ENCODE peak calls at places on chromosomes 7 and 10, in four cellular contexts. One of them, this sample, is unnamed.

GRCh38 chr7:41886906-41887311 is 184.0 kb upstream of the INHBA start:
- DNase-seq in GDM1: no peak
- DNase-seq in endothelial cell: no peak
- DNase-seq in stimulated activated CD8-positive, alpha-beta memory T cell treated with anti-CD3 and anti-CD28 coated beads, Interleukin-4, amount 100 ng/mL, for 48 hours: no peak
- DNase-seq in this sample: no peak

GRCh38 chr10:60606343-60607080 is 171.8 kb upstream of the CDK1 start:
- DNase-seq in GDM1: no peak
- DNase-seq in stimulated activated CD8-positive, alpha-beta memory T cell treated with anti-CD3 and anti-CD28 coated beads, Interleukin-4, amount 100 ng/mL, for 48 hours: no peak
- DNase-seq in endothelial cell: no peak
- DNase-seq in this sample: no peak

GRCh38 chr7:143456992-143457793 is 13.9 kb downstream of the TAS2R60 start:
- DNase-seq in stimulated activated CD8-positive, alpha-beta memory T cell treated with anti-CD3 and anti-CD28 coated beads, Interleukin-4, amount 100 ng/mL, for 48 hours: no peak
- DNase-seq in endothelial cell: no peak
- DNase-seq in GDM1: no peak
- DNase-seq in this sample: no peak

GRCh38 chr7:115300228-115300870 is 378.5 kb downstream of the MDFIC start:
- DNase-seq in endothelial cell: no peak
- DNase-seq in stimulated activated CD8-positive, alpha-beta memory T cell treated with anti-CD3 and anti-CD28 coated beads, Interleukin-4, amount 100 ng/mL, for 48 hours: no peak
- DNase-seq in GDM1: no peak
- DNase-seq in this sample: no peak

GRCh38 chr10:22016046-22016705 is 12.6 kb upstream of the DNAJC1 start:
- DNase-seq in endothelial cell: no peak
- DNase-seq in stimulated activated CD8-positive, alpha-beta memory T cell treated with anti-CD3 and anti-CD28 coated beads, Interleukin-4, amount 100 ng/mL, for 48 hours: no peak
- DNase-seq in GDM1: no peak
- DNase-seq in this sample: no peak

GRCh38 chr7:45136106-45137060 is 21.2 kb upstream of the RAMP3 start:
- DNase-seq in stimulated activated CD8-positive, alpha-beta memory T cell treated with anti-CD3 and anti-CD28 coated beads, Interleukin-4, amount 100 ng/mL, for 48 hours: peak
- DNase-seq in GDM1: peak
- DNase-seq in endothelial cell: peak
- DNase-seq in this sample: peak

GRCh38 chr7:35617076-35617475 is 77.9 kb downstream of the HERPUD2 start:
- DNase-seq in GDM1: no peak
- DNase-seq in endothelial cell: no peak
- DNase-seq in stimulated activated CD8-positive, alpha-beta memory T cell treated with anti-CD3 and anti-CD28 coated beads, Interleukin-4, amount 100 ng/mL, for 48 hours: no peak
- DNase-seq in this sample: no peak

GRCh38 chr10:65620404-65621048 is 1305.3 kb upstream of the LRRTM3 start:
- DNase-seq in endothelial cell: no peak
- DNase-seq in stimulated activated CD8-positive, alpha-beta memory T cell treated with anti-CD3 and anti-CD28 coated beads, Interleukin-4, amount 100 ng/mL, for 48 hours: no peak
- DNase-seq in GDM1: no peak
- DNase-seq in this sample: no peak

GRCh38 chr7:151830121-151830815 is 46.6 kb downstream of the PRKAG2 start:
- DNase-seq in endothelial cell: no peak
- DNase-seq in stimulated activated CD8-positive, alpha-beta memory T cell treated with anti-CD3 and anti-CD28 coated beads, Interleukin-4, amount 100 ng/mL, for 48 hours: no peak
- DNase-seq in GDM1: no peak
- DNase-seq in this sample: no peak

This sample was measured in NCI-H524.